ENCODE peak calls at places on chromosomes 2 and 18, in ten cellular contexts. M, R, U, C, H, Q, K, E, A and I are unnamed samples.

GRCh38 chr2:228720895-228721294 is 539.4 kb upstream of the SPHKAP start:
- DNase-seq in U (no peak), R (no peak), E (no peak), A (no peak), C (no peak), M (no peak), Q (no peak), H (no peak), K (no peak), I (no peak)

GRCh38 chr2:138760693-138761092 is 19.5 kb downstream of the NXPH2 start:
- DNase-seq in R (no peak), M (no peak), A (no peak), E (no peak), U (no peak), C (no peak), H (no peak), Q (no peak), K (no peak), I (no peak)

GRCh38 chr2:54416166-54416798 is 39.8 kb upstream of the SPTBN1 start:
- DNase-seq in Q (no peak), K (no peak), A (no peak), U (no peak), C (no peak), H (no peak), R (no peak), M (no peak), E (no peak), I (no peak)

GRCh38 chr18:45589559-45590041 is 25.7 kb upstream of the SLC14A2 start:
- DNase-seq in A (no peak), K (peak; percentile 65), C (no peak), U (no peak), R (no peak), M (no peak), Q (no peak), E (no peak), H (peak; percentile 96), I (no peak)

GRCh38 chr18:12397793-12398192 is 9.9 kb upstream of the PRELID3A start:
- DNase-seq in U (no peak), K (no peak), R (no peak), M (no peak), E (no peak), A (no peak), Q (no peak), C (no peak), H (no peak), I (no peak)

GRCh38 chr2:222813177-222813843 is 47.5 kb upstream of the ACSL3 start:
- DNase-seq in C (no peak), H (no peak), Q (no peak), M (no peak), R (peak; percentile 11), K (no peak), A (no peak), E (no peak), U (no peak), I (peak; percentile 38)

GRCh38 chr2:96760986-96761832 is 507 bp downstream of the CNNM4 start:
- DNase-seq in M (no peak), A (no peak), R (no peak), Q (no peak), E (no peak), C (no peak), U (no peak), H (peak; percentile 47), K (peak; percentile 59), I (peak; percentile 41)

GRCh38 chr18:477565-477964 is 22.9 kb downstream of the COLEC12 start:
- DNase-seq in K (no peak), E (no peak), Q (peak; percentile 64), R (no peak), A (no peak), H (no peak), M (no peak), C (no peak), U (no peak), I (no peak)

GRCh38 chr2:221780281-221780688 is 208.2 kb upstream of the EPHA4 start:
- DNase-seq in K (no peak), C (no peak), H (no peak), R (no peak), A (no peak), M (no peak), E (no peak), U (no peak), Q (no peak), I (peak; percentile 43)

GRCh38 chr2:233456111-233456510 is 101.8 kb downstream of the DGKD start:
- DNase-seq in C (no peak), Q (no peak), H (no peak), U (no peak), K (no peak), A (no peak), E (no peak), M (peak; percentile 18), R (no peak), I (no peak)

GRCh38 chr2:205660521-205661124 is 21.7 kb upstream of the NRP2 start:
- DNase-seq in C (peak; percentile 21), H (peak; percentile 98), Q (no peak), M (no peak), U (no peak), K (peak; percentile 34), A (no peak), R (no peak), E (no peak), I (peak; percentile 81)

GRCh38 chr2:234754126-234754525 is 197.7 kb upstream of the SH3BP4 start:
- DNase-seq in U (no peak), K (no peak), R (no peak), C (no peak), A (no peak), H (no peak), M (no peak), E (no peak), Q (no peak), I (no peak)

GRCh38 chr2:75464348-75464946 is 96.3 kb downstream of the EVA1A start:
- DNase-seq in A (no peak), Q (peak; percentile 18), E (no peak), M (no peak), U (no peak), K (no peak), R (no peak), H (peak; percentile 46), C (peak; percentile 9), I (peak; percentile 55)

GRCh38 chr2:191626497-191627151 is 51.3 kb upstream of the NABP1 start:
- DNase-seq in C (no peak), U (no peak), R (no peak), A (no peak), H (peak; percentile 80), M (no peak), E (no peak), Q (no peak), K (no peak), I (peak; percentile 83)

GRCh38 chr2:145277922-145278321 is 758.0 kb upstream of the ZEB2 start:
- DNase-seq in C (no peak), K (no peak), R (no peak), U (no peak), E (no peak), M (no peak), Q (no peak), H (peak; percentile 58), A (no peak), I (peak; percentile 49)

GRCh38 chr2:17813742-17814458 is 2.4 kb upstream of the MSGN1 start:
- DNase-seq in M (no peak), U (no peak), R (no peak), A (no peak), Q (no peak), C (peak; percentile 80), E (no peak), H (peak; percentile 11), K (peak; percentile 63), I (no peak)

GRCh38 chr2:48545244-48545643 is 15.3 kb downstream of the STON1 start:
- DNase-seq in M (no peak), H (no peak), R (no peak), E (no peak), C (no peak), K (no peak), A (no peak), U (no peak), Q (no peak), I (no peak)

GRCh38 chr2:84849271-84849952 is 31.5 kb downstream of the TRABD2A start:
- DNase-seq in R (peak; percentile 50), K (no peak), U (no peak), C (no peak), H (peak; percentile 52), E (no peak), Q (no peak), M (peak; percentile 66), A (no peak), I (peak; percentile 71)